ENCODE peak calls at places on chromosomes 1 and 21, in ten cellular contexts. F is NB4, Z is HepG2, N is lower leg skin, A is stomach, W is A549, J is breast epithelium, C is heart left ventricle, O is upper lobe of left lung, X is prostate gland. L is an unnamed sample.

GRCh38 chr1:9270290-9270900 is 22.3 kb upstream of the SPSB1 start:
- DNase-seq in W (no peak), O (no peak), A (no peak), Z (no peak), X (peak; percentile 57), F (no peak), J (no peak), N (no peak), C (no peak), L (peak; percentile 54)

GRCh38 chr1:4696753-4697152 is 42.3 kb downstream of the AJAP1 start:
- DNase-seq in X (no peak), C (peak; percentile 4), N (no peak), O (no peak), J (no peak), Z (no peak), A (no peak), W (no peak), F (no peak), L (no peak)

GRCh38 chr1:40879487-40880175 is 17.5 kb upstream of the CITED4 start:
- DNase-seq in J (no peak), W (no peak), F (no peak), N (no peak), A (no peak), O (no peak), X (no peak), C (no peak), Z (no peak), L (no peak)

GRCh38 chr1:181969902-181970301 is 91.6 kb downstream of the ZNF648 start:
- DNase-seq in O (no peak), J (no peak), Z (no peak), W (no peak), N (no peak), F (no peak), A (no peak), C (no peak), X (no peak), L (no peak)

GRCh38 chr1:200075522-200075921 is 48.0 kb downstream of the NR5A2 start:
- DNase-seq in N (no peak), A (no peak), F (no peak), O (no peak), C (no peak), Z (no peak), J (no peak), W (peak; percentile 10), X (no peak), L (no peak)

GRCh38 chr1:116428600-116428999 is 55.6 kb downstream of the ATP1A1 start:
- DNase-seq in X (no peak), O (no peak), C (no peak), F (no peak), A (no peak), Z (no peak), W (no peak), J (no peak), N (no peak), L (no peak)

GRCh38 chr21:31347435-31348032 is 3.5 kb upstream of the TIAM1 start:
- DNase-seq in C (no peak), W (peak; percentile 42), O (no peak), X (no peak), J (no peak), A (no peak), Z (peak; percentile 38), F (peak; percentile 33), N (no peak), L (no peak)

GRCh38 chr1:61254629-61255323 is 172.4 kb downstream of the NFIA start:
- DNase-seq in J (no peak), N (peak; percentile 53), O (no peak), F (peak; percentile 5), A (no peak), X (peak; percentile 16), C (no peak), W (no peak), Z (no peak), L (no peak)

GRCh38 chr1:200795151-200795550 is 56.5 kb downstream of the CAMSAP2 start:
- DNase-seq in C (no peak), A (no peak), W (no peak), N (no peak), X (no peak), O (no peak), F (no peak), J (no peak), Z (no peak), L (no peak)

GRCh38 chr1:151846062-151846568 is 6.5 kb upstream of the C2CD4D start:
- DNase-seq in Z (peak; percentile 41), X (no peak), W (peak; percentile 47), N (no peak), F (peak; percentile 55), C (no peak), J (no peak), A (no peak), O (no peak), L (no peak)

GRCh38 chr1:165365344-165365743 is 8.8 kb upstream of the LMX1A start:
- DNase-seq in Z (no peak), A (no peak), J (no peak), N (no peak), W (no peak), X (no peak), F (no peak), O (no peak), C (no peak), L (no peak)

GRCh38 chr1:171222961-171223360 is 25.3 kb upstream of the FMO1 start:
- DNase-seq in C (no peak), W (no peak), F (no peak), Z (no peak), J (no peak), X (no peak), N (no peak), A (no peak), O (no peak), L (no peak)

GRCh38 chr1:174990382-174990999 is 9.3 kb upstream of the CACYBP start:
- DNase-seq in J (no peak), F (peak; percentile 60), X (peak; percentile 32), C (no peak), W (peak; percentile 60), O (no peak), A (no peak), N (no peak), Z (peak; percentile 60), L (no peak)

GRCh38 chr1:161378014-161378413 is 10.3 kb upstream of the CFAP126 start:
- DNase-seq in X (no peak), A (no peak), F (no peak), C (no peak), Z (no peak), J (no peak), W (no peak), N (no peak), O (no peak), L (no peak)

GRCh38 chr1:203914292-203914691 is 52.9 kb downstream of the SNRPE start:
- DNase-seq in W (no peak), X (no peak), J (no peak), C (no peak), Z (peak; percentile 35), F (no peak), N (no peak), O (no peak), A (no peak), L (no peak)

GRCh38 chr1:206907304-206907991 is 10.2 kb downstream of the IL24 start:
- DNase-seq in O (no peak), C (no peak), W (peak; percentile 67), A (no peak), Z (peak; percentile 9), N (no peak), F (peak; percentile 21), X (no peak), J (no peak), L (peak; percentile 77)
- TF ChIP-seq CTCF in O (peak; percentile 20), C (no peak), W (peak; percentile 45), A (no peak), Z (peak; percentile 57), N (no peak), F (peak; percentile 21), X (no peak), J (no peak), L (no peak)

DNA sequence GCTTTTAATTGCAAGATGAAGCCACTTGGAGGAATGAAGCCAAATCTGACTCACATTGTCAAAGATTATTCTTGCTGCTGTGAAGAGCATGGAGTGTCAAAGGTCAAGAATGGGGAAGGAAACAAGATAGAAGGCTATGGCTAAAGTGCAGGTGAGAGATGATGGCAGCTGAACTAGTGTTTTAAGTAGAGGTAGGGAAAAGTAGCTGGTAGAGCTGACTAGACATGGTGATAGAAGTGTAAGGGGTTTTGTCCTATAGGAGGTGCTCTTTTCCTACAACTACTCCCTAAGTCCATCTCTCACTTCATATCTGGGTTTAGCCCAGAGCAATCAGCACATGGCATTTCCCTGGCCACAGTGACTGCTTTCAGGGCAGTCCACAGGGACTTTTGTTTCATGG is 11.8 kb downstream of the UBE2T start:
- DNase-seq in W (peak; percentile 33), N (no peak), J (no peak), O (no peak), A (no peak), F (peak; percentile 30), Z (no peak), X (no peak), C (no peak), L (no peak)
- TF ChIP-seq POLR2A in W (no peak), N (no peak), J (no peak), O (no peak), A (no peak), F (no peak), Z (no peak), X (no peak), C (no peak), L (no peak)

GRCh38 chr1:225880210-225880584 is 2.0 kb downstream of the TMEM63A start:
- DNase-seq in W (no peak), A (no peak), F (no peak), O (no peak), J (no peak), X (peak; percentile 44), C (no peak), N (no peak), Z (no peak), L (peak; percentile 77)
- H3K4me3 ChIP-seq in W (no peak overlapping the region), A (peak overlapping the region; percentile 17), F (no peak overlapping the region), O (peak overlapping the region; percentile 92), J (peak overlapping the region; percentile 98), X (peak overlapping the region; percentile 78), C (peak overlapping the region; percentile 86), N (no peak overlapping the region), Z (no peak overlapping the region), L (peak overlapping the region; percentile 92)

GRCh38 chr1:47434051-47434842 is 3.6 kb upstream of the FOXD2 start:
- DNase-seq in Z (no peak), X (peak; percentile 74), A (peak; percentile 86), N (no peak), O (peak; percentile 54), J (peak; percentile 73), W (no peak), C (peak; percentile 78), F (no peak), L (no peak)

GRCh38 chr1:47431534-47431933 is 6.3 kb upstream of the FOXD2 start:
- DNase-seq in C (no peak), W (no peak), A (no peak), O (no peak), F (peak; percentile 27), J (no peak), Z (no peak), X (no peak), N (no peak), L (peak; percentile 24)

GRCh38 chr1:47433453-47434050 is 4.3 kb upstream of the FOXD2 start:
- DNase-seq in Z (no peak), X (no peak), O (no peak), A (no peak), N (no peak), F (no peak), J (no peak), C (no peak), W (no peak), L (no peak)

GRCh38 chr1:47433037-47433421 is 4.8 kb upstream of the FOXD2 start:
- DNase-seq in A (no peak), O (no peak), Z (no peak), N (no peak), C (no peak), X (no peak), W (no peak), J (no peak), F (no peak), L (no peak)

GRCh38 chr1:47432071-47433036 is 5.5 kb upstream of the FOXD2 start:
- DNase-seq in Z (peak; percentile 39), O (peak; percentile 58), N (peak; percentile 80), F (peak; percentile 80), A (peak; percentile 86), J (peak; percentile 80), X (peak; percentile 86), W (peak; percentile 61), C (peak; percentile 77), L (peak; percentile 51)
- TF ChIP-seq CTCF in Z (peak; percentile 86), O (peak; percentile 75), N (peak; percentile 78), F (peak; percentile 86), A (no peak), J (peak; percentile 74), X (peak; percentile 78), W (peak; percentile 62), C (peak; percentile 77), L (peak; percentile 47)